ENCODE peak calls at places on chromosomes 2 and 18, in four cellular contexts. I, Z, P and R are unnamed samples.

GRCh38 chr2:61178603-61179545 is 16.9 kb downstream of the C2orf74 start:
- DNase-seq in I (no peak), Z (no peak), P (no peak), R (no peak)

GRCh38 chr2:138831691-138832090 is 51.5 kb upstream of the NXPH2 start:
- DNase-seq in I (no peak), Z (no peak), P (no peak), R (no peak)

GRCh38 chr2:224166661-224167060 is 127.6 kb upstream of the SERPINE2 start:
- DNase-seq in I (no peak), Z (no peak), P (no peak), R (no peak)

GRCh38 chr2:149000168-149000938 is 38.1 kb upstream of the LYPD6B start:
- DNase-seq in I (no peak), Z (no peak), P (no peak), R (no peak)

GRCh38 chr18:59802031-59802430 is 97.8 kb upstream of the PMAIP1 start:
- DNase-seq in I (no peak), Z (no peak), P (peak; percentile 13), R (no peak)

GRCh38 chr2:172102858-172103359 is at the start of gene DLX2:
- DNase-seq in I (peak; percentile 93), Z (peak; percentile 94), P (no peak), R (peak; percentile 97)

GRCh38 chr2:127208313-127208712 is 11.8 kb downstream of the CYP27C1 start:
- DNase-seq in I (no peak), Z (no peak), P (no peak), R (no peak)

GRCh38 chr18:46859855-46860254 is 57.5 kb downstream of the PIAS2 start:
- DNase-seq in I (no peak), Z (no peak), P (peak; percentile 45), R (no peak)

GRCh38 chr2:158973111-158973510 is 4.7 kb downstream of the TANC1 start:
- DNase-seq in I (no peak), Z (no peak), P (no peak), R (no peak)

GRCh38 chr2:240520143-240520973 is 37.4 kb downstream of the ANKMY1 start:
- DNase-seq in I (no peak), Z (no peak), P (no peak), R (no peak)

DNA sequence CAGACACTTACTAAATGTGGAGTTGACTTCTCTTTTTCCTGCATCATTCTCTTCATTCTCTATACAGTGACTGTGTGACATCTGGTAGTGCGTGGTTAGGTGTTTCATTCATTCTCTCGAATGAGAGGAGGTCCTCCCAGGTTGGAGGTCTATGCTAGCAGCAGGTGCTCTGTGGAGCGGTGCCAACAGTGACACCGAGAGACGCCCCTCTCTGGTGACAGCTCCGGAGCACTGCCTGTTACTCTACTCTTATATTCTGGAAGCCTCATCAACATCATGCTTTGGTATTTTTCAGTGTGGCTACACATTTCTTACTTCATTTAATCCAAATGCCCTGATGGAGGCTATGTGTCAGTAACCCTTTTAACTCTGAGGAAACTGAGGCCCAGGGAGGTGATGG is 50.2 kb downstream of the ATOH8 start:
- DNase-seq in I (no peak), Z (no peak), P (no peak), R (no peak)
- TF ChIP-seq GABPA in I (no peak), Z (no peak), P (no peak), R (no peak)

DNA sequence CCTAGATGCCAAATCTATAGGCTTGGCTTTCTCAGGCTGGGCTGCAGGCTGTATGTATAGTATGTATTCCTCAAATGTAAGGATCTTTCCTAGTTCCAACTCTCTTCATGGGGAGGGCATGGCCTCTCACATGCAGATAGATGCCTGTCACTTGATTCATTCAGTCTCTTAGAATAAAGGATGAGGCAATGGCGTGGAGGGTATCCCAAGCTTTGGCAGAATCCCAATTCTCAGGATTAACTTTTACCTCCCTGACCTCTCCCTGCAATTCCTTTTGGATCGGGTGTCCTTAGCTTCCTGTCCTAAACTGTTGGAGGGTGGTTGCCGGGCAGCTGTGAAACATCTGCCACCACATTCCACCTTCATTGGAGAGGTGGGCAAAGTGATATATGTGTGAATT is 80.3 kb downstream of the INSIG2 start:
- DNase-seq in I (peak; percentile 21), Z (no peak), P (no peak), R (no peak)
- TF ChIP-seq MXI1 in I (no peak), Z (no peak), P (no peak), R (no peak)

GRCh38 chr2:211405036-211405435 is 848.6 kb downstream of the CPS1 start:
- DNase-seq in I (no peak), Z (no peak), P (no peak), R (no peak)

GRCh38 chr2:211401328-211401727 is 844.9 kb downstream of the CPS1 start:
- DNase-seq in I (no peak), Z (no peak), P (no peak), R (no peak)

GRCh38 chr2:211408485-211408884 is 852.1 kb downstream of the CPS1 start:
- DNase-seq in I (peak; percentile 42), Z (no peak), P (no peak), R (no peak)

GRCh38 chr2:211407076-211407475 is 850.7 kb downstream of the CPS1 start:
- DNase-seq in I (no peak), Z (no peak), P (no peak), R (no peak)
- TF ChIP-seq GABPA in I (no peak), Z (no peak), P (no peak), R (no peak)

GRCh38 chr18:42442661-42443060 is 487.6 kb downstream of the PIK3C3 start:
- DNase-seq in I (no peak), Z (no peak), P (no peak), R (no peak)
- TF ChIP-seq MXI1 in I (no peak), Z (no peak), P (no peak), R (no peak)

DNA sequence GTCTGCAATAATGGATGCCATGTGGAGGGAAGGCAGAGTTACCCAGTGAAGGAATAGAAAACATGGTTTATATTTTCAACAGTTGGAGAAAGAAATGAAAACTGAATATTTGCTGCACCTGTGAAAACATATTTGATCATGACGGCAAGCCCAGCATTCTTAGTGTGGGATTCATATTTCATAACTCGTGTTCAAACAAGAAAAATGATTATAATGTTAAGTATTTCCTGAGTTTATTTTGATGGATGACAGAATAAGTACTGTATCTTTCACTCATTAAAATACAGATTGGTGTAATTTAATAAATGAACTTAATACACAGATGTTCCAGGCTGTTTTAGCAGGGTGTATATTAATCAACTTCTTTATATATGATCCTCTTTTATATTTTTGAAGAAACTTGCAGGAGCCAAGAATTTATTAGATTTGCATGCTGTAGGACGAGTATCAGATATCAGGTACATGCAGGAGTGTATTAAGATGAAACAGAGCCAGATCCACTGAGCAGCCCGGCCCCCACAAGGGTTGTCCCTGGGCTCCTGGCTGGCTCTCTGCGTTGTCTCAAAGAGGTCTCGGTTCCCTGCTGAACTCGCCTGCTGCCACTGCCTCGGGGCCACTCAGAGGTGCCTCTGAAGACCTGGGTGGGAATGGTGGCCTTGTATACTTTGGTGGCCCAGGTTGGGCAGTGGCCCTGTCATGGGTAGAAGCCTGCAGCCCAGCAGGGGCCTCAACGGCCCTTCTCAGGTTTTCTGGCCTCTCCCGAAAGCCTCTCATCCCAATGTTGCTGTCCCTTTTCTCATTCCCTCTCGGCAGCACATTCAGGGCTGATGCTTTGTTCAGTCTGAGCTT is 95.0 kb upstream of the LDAH start:
- DNase-seq in I (no peak), Z (no peak), P (no peak), R (no peak)
- TF ChIP-seq GABPA in I (no peak), Z (no peak), P (no peak), R (no peak)